ENCODE peak calls at places on chromosomes 12 and 14, in four cellular contexts. I is fibroblast of mammary gland, M is sigmoid colon, V is OCI-LY7. K is an unnamed sample.

GRCh38 chr14:20413785-20414117 is 450 bp upstream of the TEP1 start:
- DNase-seq in I (no peak), M (no peak), V (peak; percentile 31), K (no peak)

GRCh38 chr14:68945585-68946289 is 33.4 kb downstream of the ACTN1 start:
- DNase-seq in I (no peak), M (no peak), V (no peak), K (no peak)

GRCh38 chr12:107775093-107775721 is 703 bp downstream of the ASCL4 start:
- DNase-seq in I (no peak), M (no peak), V (no peak), K (peak; percentile 2)

GRCh38 chr12:3770891-3771290 is 18.0 kb upstream of the CRACR2A start:
- DNase-seq in I (peak; percentile 95), M (no peak), V (no peak), K (peak; percentile 98)

GRCh38 chr14:100714205-100714781 is 12.4 kb upstream of the DLK1 start:
- DNase-seq in I (no peak), M (no peak), V (peak; percentile 80), K (no peak)

GRCh38 chr14:38442208-38442607 is 186.3 kb upstream of the CLEC14A start:
- DNase-seq in I (no peak), M (no peak), V (no peak), K (no peak)

GRCh38 chr14:69318901-69319475 is 59.0 kb downstream of the GALNT16 start:
- DNase-seq in I (no peak), M (no peak), V (no peak), K (no peak)

GRCh38 chr14:37145395-37145794 is 27.0 kb downstream of the SLC25A21 start:
- DNase-seq in I (peak; percentile 30), M (no peak), V (no peak), K (no peak)

GRCh38 chr12:11947218-11947617 is 123.5 kb upstream of the BCL2L14 start:
- DNase-seq in I (no peak), M (no peak), V (no peak), K (no peak)

GRCh38 chr12:13982010-13982409 is 608 bp upstream of the GRIN2B start:
- DNase-seq in I (no peak), M (no peak), V (no peak), K (no peak)

GRCh38 chr12:11202811-11203210 is 16.1 kb upstream of the TAS2R42 start:
- DNase-seq in I (peak; percentile 15), M (no peak), V (no peak), K (no peak)

GRCh38 chr12:70948976-70949336 is 28.4 kb upstream of the PTPRR start:
- DNase-seq in I (peak; percentile 55), M (peak; percentile 63), V (no peak), K (no peak)

GRCh38 chr12:54360717-54361456 is 3.4 kb downstream of the GPR84 start:
- DNase-seq in I (peak; percentile 83), M (peak; percentile 88), V (peak; percentile 78), K (peak; percentile 87)

GRCh38 chr12:125113263-125113662 is 48.0 kb downstream of the AACS start:
- DNase-seq in I (no peak), M (no peak), V (no peak), K (no peak)

GRCh38 chr14:68733086-68733621 is 59.7 kb downstream of the ZFP36L1 start:
- DNase-seq in I (no peak), M (no peak), V (no peak), K (peak; percentile 58)

GRCh38 chr14:21261824-21262223 is 7.4 kb downstream of the HNRNPC start:
- DNase-seq in I (no peak), M (no peak), V (no peak), K (no peak)

GRCh38 chr14:55454264-55455151 is 14.1 kb upstream of the TBPL2 start:
- DNase-seq in I (peak; percentile 92), M (peak; percentile 77), V (no peak), K (peak; percentile 90)

GRCh38 chr12:133010657-133011297 is 24.6 kb downstream of the ZNF26 start:
- DNase-seq in I (no peak), M (no peak), V (no peak), K (peak; percentile 7)

GRCh38 chr14:72736348-72736747 is 157.6 kb downstream of the DPF3 start:
- DNase-seq in I (peak; percentile 75), M (no peak), V (no peak), K (peak; percentile 52)
- TF ChIP-seq CTCF in I (peak; percentile 30), M (no peak), V (no peak), K (peak; percentile 10)

GRCh38 chr12:110739894-110740293 is 2.8 kb downstream of the PPP1CC start:
- DNase-seq in I (no peak), M (no peak), V (no peak), K (no peak)

GRCh38 chr12:110737532-110737931 is 5.2 kb downstream of the PPP1CC start:
- DNase-seq in I (no peak), M (no peak), V (no peak), K (no peak)

GRCh38 chr12:110741371-110741770 is 1.3 kb downstream of the PPP1CC start:
- DNase-seq in I (no peak), M (no peak), V (peak; percentile 55), K (peak; percentile 18)

GRCh38 chr12:110741795-110742717 is 635 bp downstream of the PPP1CC start:
- DNase-seq in I (peak; percentile 55), M (peak; percentile 75), V (peak; percentile 57), K (peak; percentile 40)

DNA sequence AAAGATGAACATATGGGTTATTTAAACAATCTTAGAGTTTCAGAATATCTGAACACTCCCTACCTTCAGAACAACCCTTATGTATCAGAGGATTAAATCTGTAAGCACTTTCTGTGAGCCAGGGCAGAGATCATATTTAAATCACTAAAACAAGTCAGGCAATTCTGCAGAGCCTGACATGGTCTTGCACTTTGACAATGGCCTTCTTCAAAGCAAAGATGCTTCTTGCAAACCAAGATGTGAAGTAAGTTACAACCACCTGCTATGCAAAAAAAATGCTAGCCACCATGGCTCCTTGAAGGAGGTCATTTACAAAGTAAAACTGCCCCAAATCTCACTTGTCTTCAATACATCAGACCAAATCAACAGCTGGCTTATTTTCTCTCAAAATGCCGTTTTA is 3.2 kb downstream of the PPP1CC start:
- DNase-seq in I (no peak), M (no peak), V (peak; percentile 68), K (no peak)
- H3K4me3 ChIP-seq in I (no peak overlapping the region), M (peak overlapping the region; percentile 86), V (peak overlapping the region; percentile 86), K (no peak overlapping the region)

GRCh38 chr14:58131386-58131785 is 20.6 kb downstream of the ARMH4 start:
- DNase-seq in I (peak; percentile 40), M (no peak), V (no peak), K (peak; percentile 29)
- TF ChIP-seq CTCF in I (no peak), M (no peak), V (no peak), K (no peak)

GRCh38 chr12:31728917-31729640 is at the start of gene AMN1:
- DNase-seq in I (peak; percentile 99), M (peak; percentile 99), V (peak; percentile 100), K (peak; percentile 99)

GRCh38 chr12:31726575-31726974 is 2.2 kb downstream of the AMN1 start:
- DNase-seq in I (no peak), M (no peak), V (no peak), K (no peak)

GRCh38 chr12:31729728-31730127 is 907 bp upstream of the AMN1 start:
- DNase-seq in I (no peak), M (no peak), V (no peak), K (no peak)

GRCh38 chr12:31728289-31728916 is 418 bp downstream of the AMN1 start:
- DNase-seq in I (peak; percentile 29), M (peak; percentile 70), V (peak; percentile 63), K (no peak)

GRCh38 chr12:31727197-31727596 is 1.6 kb downstream of the AMN1 start:
- DNase-seq in I (no peak), M (no peak), V (no peak), K (no peak)
- H3K4me3 ChIP-seq in I (no peak overlapping the region), M (no peak overlapping the region), V (peak overlapping the region; percentile 76), K (no peak overlapping the region)

DNA sequence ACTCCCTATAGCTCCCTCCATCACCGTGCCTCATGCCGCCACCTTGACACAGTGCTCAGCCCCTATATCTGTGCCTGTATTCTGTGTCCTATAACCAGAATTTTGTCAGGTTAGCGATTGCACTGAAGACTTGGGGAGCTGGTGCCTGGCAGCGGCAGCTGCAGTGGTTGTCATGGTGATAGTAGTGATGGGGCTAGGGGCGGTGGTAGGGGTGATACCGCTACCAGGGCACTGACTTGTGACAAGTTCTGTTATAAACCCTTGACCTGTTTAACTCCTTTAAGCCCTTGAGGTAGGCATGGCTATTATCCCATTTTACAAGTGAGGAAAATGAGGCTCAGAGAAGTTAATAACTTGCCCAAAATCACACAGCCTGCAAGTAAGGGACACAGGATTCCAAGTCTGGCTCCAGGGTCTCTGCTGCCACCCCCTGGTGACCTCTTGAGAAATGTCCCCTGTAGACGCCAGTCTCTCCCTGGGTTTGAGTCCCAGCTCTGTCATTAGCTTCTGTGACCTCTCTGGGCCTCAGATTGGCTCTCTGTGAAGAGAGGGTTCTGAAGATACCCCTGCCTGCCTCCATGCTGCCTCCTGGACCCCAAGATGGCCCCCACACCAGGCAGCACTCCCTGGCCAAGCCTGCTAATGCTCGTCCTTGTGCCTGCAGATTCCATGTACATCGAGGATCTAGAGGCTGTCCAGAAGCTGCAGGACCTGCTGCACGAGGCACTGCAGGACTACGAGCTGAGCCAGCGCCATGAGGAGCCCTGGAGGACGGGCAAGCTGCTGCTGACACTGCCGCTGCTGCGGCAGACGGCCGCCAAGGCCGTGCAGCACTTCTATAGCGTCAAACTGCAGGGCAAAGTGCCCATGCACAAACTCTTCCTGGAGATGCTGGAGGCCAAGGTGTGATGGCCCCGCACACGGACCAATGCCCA is 121.9 kb downstream of the ESRRB start:
- DNase-seq in I (no peak), M (peak; percentile 55), V (peak; percentile 12), K (no peak)
- TF ChIP-seq CTCF in I (peak; percentile 2), M (no peak), V (peak; percentile 58), K (no peak)

GRCh38 chr12:15710860-15711510 is 78.2 kb downstream of the EPS8 start:
- DNase-seq in I (no peak), M (no peak), V (no peak), K (no peak)

GRCh38 chr12:15712160-15712559 is 77.0 kb downstream of the EPS8 start:
- DNase-seq in I (no peak), M (no peak), V (no peak), K (no peak)

GRCh38 chr12:15708396-15709070 is 80.7 kb downstream of the EPS8 start:
- DNase-seq in I (no peak), M (no peak), V (no peak), K (no peak)

GRCh38 chr12:15707516-15708199 is 81.5 kb downstream of the EPS8 start:
- DNase-seq in I (no peak), M (no peak), V (no peak), K (no peak)

DNA sequence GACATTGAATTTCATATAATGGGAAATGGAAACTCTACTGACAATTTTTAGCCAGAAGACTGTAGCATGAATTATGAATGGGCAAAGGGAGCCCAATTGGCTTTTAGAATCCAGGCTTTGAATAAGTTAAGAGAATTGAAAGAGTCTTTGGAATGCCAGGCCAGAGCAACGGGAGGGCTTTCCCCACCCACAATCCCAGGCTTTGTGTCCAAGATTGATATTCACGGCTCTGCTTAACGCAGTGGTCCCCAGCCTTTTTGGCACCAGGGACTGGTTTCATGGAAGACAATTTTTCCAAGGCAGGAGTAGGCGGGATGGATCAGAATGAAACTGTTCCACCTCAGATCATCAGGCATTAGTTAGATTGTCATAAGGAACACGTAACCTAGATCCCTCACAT is 79.7 kb downstream of the EPS8 start:
- DNase-seq in I (no peak), M (no peak), V (no peak), K (no peak)
- H3K4me3 ChIP-seq in I (no peak overlapping the region), M (no peak overlapping the region), V (no peak overlapping the region), K (no peak overlapping the region)

GRCh38 chr12:130752692-130753230 is 36.7 kb upstream of the RIMBP2 start:
- DNase-seq in I (no peak), M (peak; percentile 35), V (no peak), K (no peak)
- TF ChIP-seq CTCF in I (no peak), M (no peak), V (peak; percentile 35), K (no peak)

GRCh38 chr14:104223810-104224515 is 85.6 kb downstream of the KIF26A start:
- DNase-seq in I (no peak), M (no peak), V (no peak), K (no peak)
- H3K4me3 ChIP-seq in I (no peak overlapping the region), M (peak overlapping the region; percentile 20), V (no peak overlapping the region), K (no peak overlapping the region)

K was measured in cardiac fibroblast.